ENCODE peak calls at places on chromosomes 4 and X, in four cellular contexts. G is GM12891, S is GM12878, O is K562. U is an unnamed sample.

GRCh38 chr4:109755656-109756055 is 25.8 kb upstream of the PLA2G12A start:
- DNase-seq in O (no peak), G (no peak), S (no peak), U (no peak)

GRCh38 chr4:165931741-165932140 is 58.7 kb downstream of the TLL1 start:
- DNase-seq in S (no peak), O (no peak), G (no peak), U (no peak)

GRCh38 chr4:67892905-67893304 is 9.1 kb upstream of the TMPRSS11D start:
- DNase-seq in G (no peak), O (no peak), S (no peak), U (no peak)

GRCh38 chrX:154990496-154990895 is 32.0 kb downstream of the F8 start:
- DNase-seq in S (peak), G (no peak), O (no peak), U (no peak)

GRCh38 chr4:107818301-107818910 is 6.3 kb upstream of the SGMS2 start:
- DNase-seq in S (no peak), G (no peak), O (no peak), U (peak)

GRCh38 chr4:158315706-158316105 is 105.4 kb downstream of the TMEM144 start:
- DNase-seq in G (no peak), O (no peak), S (no peak), U (no peak)

GRCh38 chrX:78330540-78330939 is 3.1 kb upstream of the CYSLTR1 start:
- DNase-seq in S (no peak), O (no peak), G (no peak), U (no peak)

GRCh38 chr4:188037003-188037713 is 41.6 kb downstream of the ZFP42 start:
- DNase-seq in O (no peak), S (no peak), G (no peak), U (no peak)

GRCh38 chr4:15314974-15315373 is 112.9 kb upstream of the C1QTNF7 start:
- DNase-seq in S (no peak), O (no peak), G (no peak), U (no peak)
- TF ChIP-seq SPI1 in S (no peak), O (no peak), G (no peak), U (no peak)

GRCh38 chrX:103175944-103176753 is 38.8 kb upstream of the BEX4 start:
- DNase-seq in O (peak), S (no peak), G (peak), U (peak)
- TF ChIP-seq SPI1 in O (no peak), S (no peak), G (no peak), U (no peak)

GRCh38 chrX:150227321-150227860 is 135.7 kb upstream of the MAMLD1 start:
- DNase-seq in G (no peak), O (no peak), S (no peak), U (no peak)
- TF ChIP-seq SPI1 in G (no peak), O (no peak), S (no peak), U (no peak)

GRCh38 chrX:5233830-5234229 is 994.8 kb downstream of the NLGN4X start:
- DNase-seq in G (no peak), S (no peak), O (no peak), U (no peak)

GRCh38 chrX:5236749-5237148 is 991.9 kb downstream of the NLGN4X start:
- DNase-seq in S (no peak), O (no peak), G (no peak), U (peak)

GRCh38 chrX:5236096-5236495 is 992.6 kb downstream of the NLGN4X start:
- DNase-seq in O (no peak), S (no peak), G (no peak), U (no peak)
- TF ChIP-seq SPI1 in O (no peak), S (no peak), G (no peak), U (no peak)

GRCh38 chrX:147917700-147918694 is 6.3 kb downstream of the FMR1 start:
- DNase-seq in S (peak), G (peak), O (no peak), U (peak)

GRCh38 chrX:147916375-147916968 is 4.8 kb downstream of the FMR1 start:
- DNase-seq in O (no peak), S (no peak), G (no peak), U (no peak)

GRCh38 chrX:147914609-147915008 is 2.9 kb downstream of the FMR1 start:
- DNase-seq in S (no peak), O (no peak), G (no peak), U (no peak)

GRCh38 chrX:147923605-147924004 is 11.9 kb downstream of the FMR1 start:
- DNase-seq in S (no peak), O (no peak), G (no peak), U (no peak)

GRCh38 chrX:147920161-147920666 is 8.5 kb downstream of the FMR1 start:
- DNase-seq in S (no peak), O (no peak), G (no peak), U (no peak)
- TF ChIP-seq SPI1 in S (no peak), O (no peak), G (no peak), U (no peak)

GRCh38 chr4:112648263-112649054 is 11.5 kb downstream of the LARP7 start:
- DNase-seq in S (no peak), G (no peak), O (no peak), U (no peak)
- TF ChIP-seq SPI1 in S (no peak), G (no peak), O (no peak), U (no peak)

GRCh38 chrX:41086627-41086932 is 1.3 kb downstream of the USP9X start:
- DNase-seq in G (no peak), O (no peak), S (no peak), U (peak)

GRCh38 chrX:41087219-41087618 is 2.0 kb downstream of the USP9X start:
- DNase-seq in S (no peak), G (no peak), O (no peak), U (no peak)

GRCh38 chrX:41085105-41085882 is at the start of gene USP9X:
- DNase-seq in S (peak), O (peak), G (peak), U (peak)

GRCh38 chrX:41084360-41085104 is 713 bp upstream of the USP9X start:
- DNase-seq in G (peak), S (peak), O (peak), U (peak)

GRCh38 chrX:41085883-41086626 is 810 bp downstream of the USP9X start:
- DNase-seq in G (peak), S (no peak), O (peak), U (no peak)
- TF ChIP-seq SPI1 in G (no peak), S (no peak), O (no peak), U (no peak)

GRCh38 chrX:65679071-65679540 is 11.7 kb downstream of the MSN start:
- DNase-seq in O (no peak), S (no peak), G (no peak), U (peak)
- TF ChIP-seq SPI1 in O (no peak), S (no peak), G (peak), U (peak)

GRCh38 chr4:87853108-87853507 is 20.3 kb downstream of the MEPE start:
- DNase-seq in G (no peak), O (no peak), S (no peak), U (peak)

GRCh38 chr4:87848622-87849351 is 16.0 kb downstream of the MEPE start:
- DNase-seq in S (no peak), O (peak), G (peak), U (peak)

GRCh38 chr4:87849612-87850011 is 16.8 kb downstream of the MEPE start:
- DNase-seq in S (no peak), O (no peak), G (no peak), U (peak)

GRCh38 chr4:87851955-87852354 is 19.2 kb downstream of the MEPE start:
- DNase-seq in G (no peak), O (no peak), S (no peak), U (no peak)

DNA sequence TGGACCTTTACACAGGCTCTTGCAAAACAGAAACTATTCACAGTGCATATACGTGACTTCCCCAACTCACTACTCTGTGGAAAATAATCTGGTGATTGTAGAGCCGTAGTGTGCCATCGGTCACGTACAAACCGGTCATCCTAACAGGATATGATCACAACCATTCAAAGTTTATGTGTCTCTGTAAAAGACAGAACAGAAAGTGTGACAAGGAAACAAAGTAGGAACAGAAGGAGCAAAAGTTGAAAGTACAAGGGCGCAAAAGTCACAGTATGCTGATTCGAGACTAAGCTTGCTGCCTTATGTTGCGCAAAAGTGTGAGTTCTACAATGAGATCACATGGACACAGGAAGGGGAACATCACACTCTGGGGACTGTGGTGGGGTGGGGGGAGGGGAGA is 18.6 kb downstream of the MEPE start:
- DNase-seq in S (no peak), O (no peak), G (no peak), U (peak)
- TF ChIP-seq SPI1 in S (no peak), O (no peak), G (no peak), U (no peak)